ENCODE peak calls at places on chromosomes 2 and 18, in six cellular contexts. F, X, J, Z, V and M are unnamed samples.

GRCh38 chr2:206389164-206389563 is 54.2 kb upstream of the ADAM23 start:
- DNase-seq in F (no peak), X (no peak), J (no peak), Z (no peak), V (no peak), M (no peak)

GRCh38 chr2:17538022-17538843 is 2.3 kb upstream of the VSNL1 start:
- DNase-seq in F (no peak), X (peak), J (no peak), Z (peak), V (no peak), M (peak)

GRCh38 chr2:62112192-62112591 is 83.7 kb upstream of the B3GNT2 start:
- DNase-seq in F (no peak), X (no peak), J (no peak), Z (no peak), V (no peak), M (no peak)

GRCh38 chr2:126905991-126906390 is 7.3 kb downstream of the TEX51 start:
- DNase-seq in F (no peak), X (no peak), J (no peak), Z (no peak), V (peak), M (no peak)

GRCh38 chr2:162063281-162063680 is 10.7 kb downstream of the DPP4 start:
- DNase-seq in F (no peak), X (no peak), J (no peak), Z (no peak), V (no peak), M (no peak)

GRCh38 chr18:33132657-33133056 is 307.9 kb downstream of the CCDC178 start:
- DNase-seq in F (no peak), X (no peak), J (no peak), Z (no peak), V (no peak), M (no peak)

GRCh38 chr2:41784496-41784895 is 263.3 kb upstream of the PKDCC start:
- DNase-seq in F (no peak), X (no peak), J (no peak), Z (no peak), V (no peak), M (peak)

GRCh38 chr2:72973566-72974435 is 56.5 kb downstream of the EMX1 start:
- DNase-seq in F (peak), X (peak), J (peak), Z (peak), V (no peak), M (peak)

GRCh38 chr2:66478729-66479316 is 43.9 kb downstream of the MEIS1 start:
- DNase-seq in F (no peak), X (no peak), J (no peak), Z (no peak), V (no peak), M (no peak)

GRCh38 chr2:39492095-39492590 is 55.1 kb upstream of the MAP4K3 start:
- DNase-seq in F (peak), X (peak), J (peak), Z (peak), V (no peak), M (peak)

GRCh38 chr18:76494541-76495403 is at the start of gene ZNF516:
- DNase-seq in F (no peak), X (peak), J (peak), Z (peak), V (no peak), M (peak)

GRCh38 chr2:16138811-16139662 is 198.7 kb downstream of the MYCN start:
- DNase-seq in F (no peak), X (no peak), J (no peak), Z (no peak), V (peak), M (no peak)

GRCh38 chr2:8985561-8986326 is 17.7 kb downstream of the MBOAT2 start:
- DNase-seq in F (no peak), X (peak), J (no peak), Z (no peak), V (no peak), M (no peak)

GRCh38 chr18:6248017-6248416 is 166.7 kb downstream of the L3MBTL4 start:
- DNase-seq in F (no peak), X (no peak), J (no peak), Z (no peak), V (no peak), M (no peak)

DNA sequence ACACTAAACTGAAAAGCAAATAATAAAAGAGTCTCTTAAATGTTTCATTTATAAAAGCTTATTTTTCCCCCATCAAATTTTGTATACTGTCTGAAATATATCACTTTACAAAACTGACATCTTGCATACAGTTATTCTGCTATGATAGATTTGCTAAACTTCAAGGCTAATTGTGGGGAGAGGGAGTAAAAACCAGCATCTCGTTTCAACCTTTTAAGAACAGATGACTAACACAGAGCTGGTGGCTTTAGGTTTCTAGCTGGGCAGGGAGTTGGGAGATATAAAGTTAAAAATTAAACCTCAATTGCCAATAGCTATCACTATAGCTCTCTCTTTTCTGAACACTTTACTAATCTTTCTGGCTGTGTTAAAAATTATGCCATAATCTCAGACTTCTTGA is 23.5 kb downstream of the C1D start:
- DNase-seq in F (no peak), X (no peak), J (no peak), Z (no peak), V (no peak), M (no peak)
- TF ChIP-seq CTCF in F (no peak), X (no peak), J (no peak), Z (no peak), V (no peak), M (no peak)

GRCh38 chr18:22566703-22567420 is 149.1 kb upstream of the CTAGE1 start:
- DNase-seq in F (no peak), X (no peak), J (no peak), Z (no peak), V (no peak), M (no peak)

GRCh38 chr18:22567794-22568193 is 150.1 kb upstream of the CTAGE1 start:
- DNase-seq in F (no peak), X (no peak), J (no peak), Z (no peak), V (no peak), M (peak)

GRCh38 chr18:22572321-22572720 is 154.6 kb upstream of the CTAGE1 start:
- DNase-seq in F (no peak), X (no peak), J (no peak), Z (no peak), V (no peak), M (no peak)

DNA sequence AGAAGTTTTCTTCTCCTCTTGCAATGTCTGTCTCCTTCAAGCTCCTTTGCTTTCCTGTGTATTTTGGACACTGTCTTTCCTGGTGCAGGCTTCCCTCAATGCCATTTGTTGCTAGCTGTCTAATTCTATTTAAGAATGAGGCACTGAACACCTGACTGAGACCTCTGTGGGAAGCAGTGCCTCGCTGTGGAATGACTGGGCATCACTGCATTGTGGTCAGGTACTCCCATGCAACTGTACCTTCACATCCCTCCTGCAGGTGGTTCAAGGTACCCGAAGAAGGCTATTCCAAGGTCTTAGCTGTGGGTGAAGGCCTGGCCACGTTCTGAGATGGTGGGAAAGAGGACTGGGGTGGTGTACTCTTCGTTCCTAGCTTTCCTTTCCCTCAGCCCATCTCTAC is 152.8 kb upstream of the CTAGE1 start:
- DNase-seq in F (no peak), X (no peak), J (no peak), Z (no peak), V (no peak), M (no peak)
- TF ChIP-seq CTCF in F (no peak), X (no peak), J (no peak), Z (no peak), V (no peak), M (no peak)

GRCh38 chr2:232438051-232438450 is 17.9 kb upstream of the ALPI start:
- DNase-seq in F (no peak), X (no peak), J (no peak), Z (no peak), V (no peak), M (no peak)

GRCh38 chr2:232435805-232436204 is 20.1 kb upstream of the ALPI start:
- DNase-seq in F (no peak), X (no peak), J (no peak), Z (no peak), V (no peak), M (no peak)

GRCh38 chr2:232435375-232435648 is 20.6 kb upstream of the ALPI start:
- DNase-seq in F (no peak), X (no peak), J (no peak), Z (no peak), V (no peak), M (no peak)

GRCh38 chr2:232437130-232437620 is 18.8 kb upstream of the ALPI start:
- DNase-seq in F (no peak), X (no peak), J (no peak), Z (no peak), V (no peak), M (no peak)

DNA sequence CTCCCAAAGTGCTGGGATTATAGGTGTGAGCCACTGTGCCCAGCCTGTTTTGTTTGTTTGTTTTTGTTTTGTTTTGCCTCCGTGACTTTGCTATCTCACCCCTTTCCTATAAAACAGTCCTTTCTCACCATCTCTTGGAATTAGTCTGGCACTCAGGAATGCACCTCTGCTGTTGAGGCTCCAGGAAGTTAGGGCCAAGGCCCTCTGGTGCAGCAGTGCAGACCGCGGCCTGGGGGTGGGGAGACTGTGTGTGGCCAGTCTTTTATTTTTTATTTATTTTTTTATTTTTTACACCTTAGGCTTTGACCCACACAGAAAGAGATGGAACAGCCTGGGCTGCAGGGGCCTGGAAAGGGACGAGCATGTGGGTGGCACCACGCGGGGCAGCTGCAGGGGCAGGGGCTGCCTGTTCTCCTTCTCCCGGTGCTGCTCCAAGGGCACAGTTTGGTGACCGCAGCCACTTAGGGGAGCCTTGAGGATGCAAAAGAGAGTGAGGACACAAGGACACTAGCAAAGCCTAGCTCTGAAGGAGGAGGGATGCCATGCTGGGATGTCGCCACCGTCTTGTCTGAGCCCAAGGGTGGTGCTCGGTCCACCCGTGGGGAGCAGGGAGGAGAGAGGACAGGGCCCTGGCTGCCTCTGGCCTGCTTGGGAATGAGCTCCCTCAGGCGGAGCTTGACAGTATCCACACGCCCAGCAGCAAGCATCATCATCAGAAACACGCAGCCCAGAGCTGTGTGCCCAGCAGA is 19.4 kb upstream of the ALPI start:
- DNase-seq in F (no peak), X (no peak), J (no peak), Z (no peak), V (no peak), M (no peak)
- TF ChIP-seq CTCF in F (no peak), X (no peak), J (no peak), Z (no peak), V (no peak), M (no peak)

GRCh38 chr2:96907405-96908041 is 37.6 kb upstream of the SEMA4C start:
- DNase-seq in F (no peak), X (peak), J (no peak), Z (peak), V (no peak), M (no peak)
- TF ChIP-seq CTCF in F (no peak), X (no peak), J (no peak), Z (no peak), V (no peak), M (no peak)

DNA sequence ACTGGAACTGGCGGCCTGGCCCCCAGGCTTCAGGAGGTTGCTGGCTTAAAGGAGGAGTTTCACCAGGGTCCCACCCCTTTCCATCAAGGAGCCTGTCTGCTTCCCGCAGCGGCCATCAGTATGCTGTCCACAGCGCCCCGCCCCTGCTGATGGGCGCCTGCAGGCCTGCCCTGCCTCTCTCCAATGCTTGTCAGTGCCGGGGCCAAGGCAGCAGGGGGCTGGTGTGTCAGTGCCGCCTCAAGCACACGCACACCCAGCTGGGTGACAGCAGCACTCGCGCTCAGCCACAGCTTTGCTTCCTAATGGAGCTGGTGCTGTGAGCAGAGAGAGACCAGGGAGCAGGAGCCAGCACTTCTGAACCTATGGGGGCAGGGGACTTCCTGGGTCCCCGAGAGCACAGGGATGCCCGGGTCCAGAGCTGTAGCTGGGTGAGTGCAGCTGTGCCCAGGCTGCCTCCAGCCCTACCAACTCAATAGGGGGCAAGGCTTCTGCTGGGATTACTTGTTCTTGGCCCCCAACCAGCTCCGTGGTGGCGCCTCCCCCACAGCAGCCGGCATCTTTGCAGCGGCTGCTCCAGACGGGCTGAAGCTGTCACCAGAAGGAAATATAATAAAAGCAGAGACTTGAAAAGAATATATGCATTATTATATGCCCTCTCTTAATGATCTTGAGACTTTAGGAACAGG is 377.2 kb upstream of the LRATD1 start:
- DNase-seq in F (no peak), X (no peak), J (no peak), Z (no peak), V (no peak), M (no peak)
- TF ChIP-seq CTCF in F (no peak), X (no peak), J (no peak), Z (no peak), V (no peak), M (no peak)

GRCh38 chr2:153478289-153479261 is at the start of gene RPRM:
- DNase-seq in F (peak), X (peak), J (peak), Z (peak), V (peak), M (peak)
- TF ChIP-seq CTCF in F (peak), X (peak), J (peak), Z (peak), V (peak), M (peak)

DNA sequence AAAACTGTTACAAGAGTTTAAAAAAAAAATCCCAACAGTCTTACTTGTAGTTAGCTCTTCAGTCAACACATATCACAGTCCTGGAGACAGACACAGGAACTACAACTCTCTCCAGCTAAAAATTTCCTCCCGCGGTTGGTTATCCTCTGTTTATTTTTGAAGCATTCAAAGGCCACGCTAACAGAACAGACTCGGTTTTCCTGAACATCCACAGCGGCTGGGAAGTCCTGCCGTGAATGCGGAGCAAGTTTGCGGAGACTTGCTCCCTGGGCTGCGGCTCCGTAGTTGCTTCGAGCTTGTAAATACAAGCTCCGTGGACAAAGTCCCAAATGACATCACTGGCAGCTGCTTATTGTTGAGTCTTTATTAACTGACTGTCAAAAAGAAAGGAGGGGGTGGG is at the start of gene NCKAP5:
- DNase-seq in F (peak), X (peak), J (no peak), Z (peak), V (no peak), M (peak)
- TF ChIP-seq CTCF in F (peak), X (peak), J (no peak), Z (no peak), V (peak), M (no peak)

GRCh38 chr18:28905509-28905908 is 728.6 kb upstream of the CDH2 start:
- DNase-seq in F (no peak), X (peak), J (peak), Z (no peak), V (no peak), M (peak)

GRCh38 chr18:28904789-28905364 is 727.9 kb upstream of the CDH2 start:
- DNase-seq in F (no peak), X (no peak), J (no peak), Z (no peak), V (no peak), M (no peak)

DNA sequence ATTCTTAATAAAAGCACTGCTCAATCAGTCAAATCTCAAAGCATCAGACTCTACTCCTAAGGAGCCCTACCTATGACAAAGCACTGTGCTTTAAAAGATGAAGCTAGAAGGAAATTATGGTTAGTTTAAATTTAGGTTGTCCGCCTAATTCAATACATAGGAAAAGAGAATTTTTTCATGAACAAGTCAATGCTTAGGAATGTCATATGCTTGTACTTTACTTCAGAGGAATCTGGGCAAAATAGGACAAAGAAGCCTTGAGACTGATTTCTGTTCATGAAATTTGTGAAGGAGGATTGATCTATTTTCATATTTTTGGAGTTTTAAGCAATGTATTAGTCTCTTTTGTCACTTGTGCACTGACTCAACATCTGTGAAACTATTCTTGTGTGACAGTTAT is 726.4 kb upstream of the CDH2 start:
- DNase-seq in F (no peak), X (peak), J (no peak), Z (no peak), V (no peak), M (no peak)
- TF ChIP-seq CTCF in F (no peak), X (no peak), J (no peak), Z (no peak), V (no peak), M (no peak)

GRCh38 chr18:66819235-66819634 is 215.3 kb upstream of the CDH19 start:
- DNase-seq in F (no peak), X (no peak), J (no peak), Z (no peak), V (no peak), M (no peak)
- TF ChIP-seq CTCF in F (no peak), X (peak), J (no peak), Z (no peak), V (peak), M (peak)